ENCODE peak calls at places on chromosomes 5 and 9, in nine cellular contexts. A, M, N, Z, R, U, K, Q and X are unnamed samples.

GRCh38 chr9:76718166-76718565 is 46.1 kb upstream of the PCA3 start:
- DNase-seq in A (no peak), M (no peak), N (no peak), Z (no peak), R (no peak), U (no peak), K (no peak), Q (no peak), X (no peak)

GRCh38 chr9:15513335-15513734 is 2.6 kb upstream of the PSIP1 start:
- DNase-seq in A (no peak), M (no peak), N (no peak), Z (no peak), R (no peak), U (no peak), K (no peak), Q (no peak), X (no peak)

GRCh38 chr9:126942369-126942768 is 27.8 kb downstream of the RALGPS1 start:
- DNase-seq in A (no peak), M (no peak), N (no peak), Z (no peak), R (no peak), U (no peak), K (no peak), Q (no peak), X (no peak)

GRCh38 chr5:584846-585245 is 27.3 kb upstream of the CEP72 start:
- DNase-seq in A (no peak), M (no peak), N (no peak), Z (no peak), R (no peak), U (no peak), K (no peak), Q (no peak), X (peak)

GRCh38 chr9:131476777-131477345 is 25.9 kb upstream of the POMT1 start:
- DNase-seq in A (no peak), M (no peak), N (no peak), Z (no peak), R (no peak), U (no peak), K (no peak), Q (no peak), X (no peak)

GRCh38 chr5:172370648-172371248 is 83.6 kb downstream of the SH3PXD2B start:
- DNase-seq in A (no peak), M (no peak), N (peak), Z (no peak), R (no peak), U (no peak), K (peak), Q (no peak), X (peak)

GRCh38 chr5:43000914-43001313 is 39.2 kb downstream of the ANXA2R start:
- DNase-seq in A (no peak), M (no peak), N (no peak), Z (no peak), R (no peak), U (no peak), K (no peak), Q (no peak), X (no peak)

GRCh38 chr5:34538026-34538672 is 118.0 kb upstream of the RAI14 start:
- DNase-seq in A (no peak), M (no peak), N (no peak), Z (no peak), R (no peak), U (no peak), K (no peak), Q (no peak), X (peak)

GRCh38 chr5:80165430-80165829 is 90.4 kb downstream of the SERINC5 start:
- DNase-seq in A (no peak), M (no peak), N (no peak), Z (no peak), R (no peak), U (no peak), K (no peak), Q (no peak), X (no peak)

GRCh38 chr5:156888520-156888919 is 38.4 kb downstream of the PPP1R2B start:
- DNase-seq in A (no peak), M (no peak), N (no peak), Z (no peak), R (no peak), U (no peak), K (no peak), Q (no peak), X (no peak)

GRCh38 chr5:172740483-172741205 is 30.4 kb downstream of the DUSP1 start:
- DNase-seq in A (peak), M (peak), N (peak), Z (no peak), R (no peak), U (no peak), K (no peak), Q (peak), X (no peak)

GRCh38 chr5:145396888-145397287 is 438.3 kb downstream of the PRELID2 start:
- DNase-seq in A (no peak), M (no peak), N (no peak), Z (no peak), R (no peak), U (no peak), K (no peak), Q (no peak), X (no peak)

GRCh38 chr5:10626473-10627013 is 62.7 kb downstream of the ANKRD33B start:
- DNase-seq in A (no peak), M (no peak), N (no peak), Z (no peak), R (no peak), U (no peak), K (no peak), Q (no peak), X (no peak)